ENCODE peak calls at places on chromosome 9, in four cellular contexts. K is GM12892, F is GM12878, G is H1. S is an unnamed sample.

GRCh38 chr9:15243086-15243485 is 63.9 kb downstream of the TTC39B start:
- DNase-seq in F (no peak), K (no peak), G (no peak), S (no peak)

GRCh38 chr9:114889802-114890224 is 40.6 kb downstream of the TNFSF8 start:
- DNase-seq in K (no peak), G (no peak), F (no peak), S (no peak)

GRCh38 chr9:107447834-107448233 is 41.7 kb downstream of the KLF4 start:
- DNase-seq in F (no peak), G (no peak), K (no peak), S (no peak)

GRCh38 chr9:123761905-123762605 is 167.9 kb downstream of the DENND1A start:
- DNase-seq in K (no peak), F (no peak), G (peak), S (no peak)

GRCh38 chr9:89505795-89506385 is 8.0 kb upstream of the SEMA4D start:
- DNase-seq in F (no peak), G (no peak), K (no peak), S (no peak)

GRCh38 chr9:114613087-114613486 is 2.0 kb downstream of the TMEM268 start:
- DNase-seq in F (no peak), K (no peak), G (no peak), S (no peak)

GRCh38 chr9:38360880-38361836 is 31.3 kb upstream of the ALDH1B1 start:
- DNase-seq in K (no peak), F (no peak), G (no peak), S (no peak)

GRCh38 chr9:8365029-8365428 is 565.5 kb upstream of the DMAC1 start:
- DNase-seq in G (no peak), F (no peak), K (no peak), S (no peak)

GRCh38 chr9:69326261-69326660 is 1.2 kb downstream of the ENTREP1 start:
- DNase-seq in F (no peak), G (no peak), K (no peak), S (no peak)

GRCh38 chr9:6566409-6567139 is 79.0 kb downstream of the GLDC start:
- DNase-seq in F (no peak), G (no peak), K (no peak), S (no peak)

GRCh38 chr9:107480386-107480789 is 9.2 kb downstream of the KLF4 start:
- DNase-seq in K (no peak), G (no peak), F (no peak), S (no peak)

GRCh38 chr9:29078063-29078660 is 1504.9 kb upstream of the C9orf72 start:
- DNase-seq in G (no peak), F (no peak), K (no peak), S (no peak)

GRCh38 chr9:105405514-105406131 is 42.2 kb upstream of the FSD1L start:
- DNase-seq in F (peak), K (no peak), G (no peak), S (no peak)

GRCh38 chr9:33331411-33331891 is 41.1 kb downstream of the NFX1 start:
- DNase-seq in F (no peak), K (no peak), G (no peak), S (no peak)

GRCh38 chr9:135087489-135087791 is at the start of gene OLFM1:
- DNase-seq in K (no peak), F (no peak), G (peak), S (peak)

GRCh38 chr9:98538626-98539031 is 170.1 kb downstream of the GABBR2 start:
- DNase-seq in G (no peak), K (no peak), F (no peak), S (no peak)

GRCh38 chr9:38339087-38339486 is 53.4 kb upstream of the ALDH1B1 start:
- DNase-seq in F (peak), K (no peak), G (no peak), S (no peak)

GRCh38 chr9:34547960-34548603 is 25.3 kb upstream of the ENHO start:
- DNase-seq in F (no peak), K (no peak), G (peak), S (no peak)

GRCh38 chr9:124321416-124321815 is 63.7 kb downstream of the NEK6 start:
- DNase-seq in K (no peak), F (no peak), G (no peak), S (no peak)

GRCh38 chr9:113573303-113573958 is 109.9 kb downstream of the RGS3 start:
- DNase-seq in F (no peak), G (no peak), K (no peak), S (no peak)

GRCh38 chr9:74556685-74557084 is 59.5 kb downstream of the RORB start:
- DNase-seq in G (no peak), F (no peak), K (no peak), S (no peak)

GRCh38 chr9:136282272-136282861 is 21.5 kb downstream of the CCDC187 start:
- DNase-seq in F (no peak), G (no peak), K (no peak), S (no peak)

GRCh38 chr9:134895849-134896833 is 15.5 kb downstream of the FCN2 start:
- DNase-seq in G (no peak), K (no peak), F (no peak), S (no peak)

GRCh38 chr9:109113239-109113638 is 6.5 kb downstream of the TMEM245 start:
- DNase-seq in K (no peak), F (no peak), G (no peak), S (no peak)

GRCh38 chr9:131668057-131668438 is 71.8 kb downstream of the RAPGEF1 start:
- DNase-seq in K (no peak), F (no peak), G (no peak), S (no peak)

GRCh38 chr9:5851445-5851844 is 18.5 kb upstream of the ERMP1 start:
- DNase-seq in F (peak), K (peak), G (no peak), S (peak)

GRCh38 chr9:122821278-122821952 is 7.0 kb downstream of the PDCL start:
- DNase-seq in F (no peak), K (no peak), G (no peak), S (no peak)

GRCh38 chr9:33161011-33161588 is 6.0 kb downstream of the B4GALT1 start:
- DNase-seq in K (no peak), G (no peak), F (no peak), S (no peak)

GRCh38 chr9:7370378-7370777 is 429.2 kb downstream of the DMAC1 start:
- DNase-seq in F (no peak), G (no peak), K (no peak), S (no peak)

GRCh38 chr9:83006378-83006777 is 56.6 kb downstream of the RASEF start:
- DNase-seq in F (peak), K (no peak), G (no peak), S (no peak)

GRCh38 chr9:123551636-123552203 is 195.7 kb downstream of the CRB2 start:
- DNase-seq in K (no peak), F (no peak), G (no peak), S (no peak)

GRCh38 chr9:109450346-109450745 is 47.8 kb downstream of the PTPN3 start:
- DNase-seq in F (no peak), G (no peak), K (no peak), S (no peak)

GRCh38 chr9:33794560-33794959 is 801 bp upstream of the PRSS3 start:
- DNase-seq in G (no peak), K (no peak), F (no peak), S (no peak)

GRCh38 chr9:76603448-76603895 is 144.5 kb downstream of the GCNT1 start:
- DNase-seq in G (no peak), K (no peak), F (no peak), S (no peak)

DNA sequence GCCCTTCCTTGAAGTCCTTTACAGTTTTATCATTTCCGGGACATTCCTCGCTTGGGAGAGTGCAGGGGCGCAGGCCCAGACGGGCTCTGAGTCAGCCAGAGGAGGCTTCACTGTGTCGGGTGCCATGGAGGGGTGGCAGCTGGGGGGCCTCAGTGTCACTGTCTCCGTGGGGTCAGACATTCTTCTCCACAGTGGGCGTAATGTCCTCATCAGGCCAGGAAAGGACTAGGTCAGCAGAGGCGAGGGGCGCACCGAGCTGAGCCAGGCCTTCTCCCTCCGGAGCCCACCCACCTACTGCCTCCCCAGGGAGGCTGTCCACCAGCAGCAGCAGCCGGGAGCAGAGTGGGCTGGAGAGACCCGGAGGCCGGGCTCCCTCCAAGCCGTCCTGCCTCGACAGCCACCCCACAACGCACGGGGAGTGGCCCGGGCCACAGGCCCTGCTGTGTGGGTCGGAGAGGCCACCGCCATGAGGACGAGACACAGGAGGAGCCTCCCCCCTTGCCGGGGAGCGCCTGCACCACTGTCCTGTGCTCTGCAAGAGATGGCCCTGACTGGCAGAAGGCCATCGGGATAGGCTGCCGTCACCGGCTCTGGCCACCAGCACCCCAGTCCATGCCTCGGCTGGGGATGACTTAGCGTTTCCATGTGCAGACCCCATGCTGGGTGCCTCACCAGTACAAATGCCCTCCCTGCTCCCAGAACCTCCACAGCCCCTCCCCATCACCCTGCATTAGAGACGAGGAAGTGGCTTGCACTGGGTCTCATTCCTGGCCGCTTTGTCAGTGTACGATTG is 26.5 kb downstream of the SARDH start:
- DNase-seq in G (no peak), F (no peak), K (no peak), S (no peak)
- TF ChIP-seq POLR2AphosphoS5 in G (no peak), F (no peak), K (no peak), S (no peak)

DNA sequence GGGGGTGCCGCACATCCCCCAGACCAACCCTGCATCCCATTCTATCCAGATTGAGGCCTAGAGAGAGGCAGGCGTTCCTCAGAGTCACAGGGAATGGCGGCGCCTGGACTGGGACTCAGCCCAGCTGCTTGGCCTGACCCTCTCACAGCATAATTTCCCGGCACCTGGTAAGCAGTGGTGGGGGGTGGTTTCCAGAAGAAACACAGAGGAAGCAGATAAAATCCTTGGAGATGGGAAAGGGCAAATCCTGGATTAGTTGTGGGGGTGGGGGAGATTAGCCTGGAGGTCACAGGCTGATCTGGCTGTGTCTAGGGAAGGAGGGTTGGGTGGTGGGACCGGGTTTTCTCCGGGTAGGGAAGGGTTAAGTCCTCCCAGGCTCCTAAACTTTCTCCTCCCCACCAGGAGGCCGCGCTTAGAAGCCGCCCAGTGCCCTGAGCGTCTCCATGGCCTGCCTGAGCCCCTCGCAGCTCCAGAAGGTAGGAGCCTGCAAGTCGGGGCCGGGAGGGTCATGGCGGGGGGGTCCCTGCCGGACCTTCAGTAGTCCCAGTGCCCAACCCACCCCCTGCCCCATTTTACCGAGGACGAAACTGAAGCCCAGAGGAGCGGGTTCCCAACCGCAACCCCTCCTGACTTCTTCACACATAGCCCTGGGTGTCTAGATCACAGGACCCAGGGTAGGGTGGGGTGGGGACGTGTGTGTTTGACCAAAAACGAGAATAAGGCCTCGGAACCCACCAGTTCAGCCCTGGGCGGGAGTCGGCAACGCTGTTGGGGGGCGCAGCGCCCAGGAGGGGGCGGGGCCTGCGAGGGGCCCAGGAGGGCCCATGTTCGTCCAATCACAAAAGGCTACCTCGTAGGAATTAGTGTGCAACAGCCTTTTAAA is 1.3 kb downstream of the PHYHD1 start:
- DNase-seq in G (peak), K (no peak), F (no peak), S (no peak)
- TF ChIP-seq TAF1 in G (peak), K (no peak), F (no peak), S (no peak)

GRCh38 chr9:78300209-78300608 is 3.3 kb downstream of the PSAT1 start:
- DNase-seq in G (no peak), K (no peak), F (no peak), S (no peak)
- TF ChIP-seq POLR2AphosphoS5 in G (peak), K (no peak), F (no peak), S (no peak)

GRCh38 chr9:28004900-28005299 is 431.6 kb upstream of the C9orf72 start:
- DNase-seq in G (no peak), K (no peak), F (no peak), S (no peak)

GRCh38 chr9:28005779-28006178 is 432.5 kb upstream of the C9orf72 start:
- DNase-seq in G (no peak), F (no peak), K (no peak), S (no peak)

DNA sequence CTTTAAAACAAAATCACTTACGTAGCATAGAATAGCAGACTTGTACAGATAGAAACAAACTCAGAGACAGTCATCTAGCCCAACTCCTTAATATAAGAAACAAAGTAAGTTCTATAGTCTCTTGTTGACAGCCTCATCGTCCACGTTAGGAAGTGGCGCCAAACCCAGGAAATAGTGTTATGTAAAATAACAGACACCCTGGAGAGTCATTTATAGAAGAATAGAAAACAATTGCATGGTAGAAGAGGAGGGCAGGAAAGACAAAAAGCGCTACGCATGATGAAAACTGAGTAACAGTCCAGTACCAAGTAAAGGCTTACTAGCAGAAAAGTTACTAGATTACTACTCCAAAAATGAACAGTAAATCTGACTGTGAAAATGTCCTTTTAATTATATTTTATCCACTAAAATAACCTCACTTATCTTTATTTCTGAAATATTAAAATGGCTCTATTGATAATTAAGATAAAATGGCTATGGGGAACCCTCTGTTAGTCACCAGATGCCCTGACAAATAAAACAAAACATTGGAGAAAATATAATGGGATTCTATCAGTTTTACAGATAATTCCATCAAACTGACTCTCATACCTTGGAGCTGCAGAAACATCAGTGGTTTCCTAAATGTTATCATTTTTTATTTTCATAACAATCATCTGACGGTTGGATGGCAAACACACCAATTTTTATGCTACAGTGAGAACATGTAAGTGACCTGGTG is 434.0 kb upstream of the C9orf72 start:
- DNase-seq in F (no peak), G (no peak), K (no peak), S (no peak)
- TF ChIP-seq TAF1 in F (no peak), G (no peak), K (no peak), S (no peak)

GRCh38 chr9:120929392-120929791 is 2.8 kb upstream of the TRAF1 start:
- DNase-seq in G (no peak), K (no peak), F (no peak), S (no peak)

GRCh38 chr9:120927125-120928014 is 774 bp upstream of the TRAF1 start:
- DNase-seq in G (no peak), F (no peak), K (no peak), S (no peak)

GRCh38 chr9:120928720-120929389 is 2.3 kb upstream of the TRAF1 start:
- DNase-seq in K (peak), G (peak), F (no peak), S (peak)

GRCh38 chr9:120926397-120926928 is at the start of gene TRAF1:
- DNase-seq in F (no peak), K (no peak), G (no peak), S (no peak)

DNA sequence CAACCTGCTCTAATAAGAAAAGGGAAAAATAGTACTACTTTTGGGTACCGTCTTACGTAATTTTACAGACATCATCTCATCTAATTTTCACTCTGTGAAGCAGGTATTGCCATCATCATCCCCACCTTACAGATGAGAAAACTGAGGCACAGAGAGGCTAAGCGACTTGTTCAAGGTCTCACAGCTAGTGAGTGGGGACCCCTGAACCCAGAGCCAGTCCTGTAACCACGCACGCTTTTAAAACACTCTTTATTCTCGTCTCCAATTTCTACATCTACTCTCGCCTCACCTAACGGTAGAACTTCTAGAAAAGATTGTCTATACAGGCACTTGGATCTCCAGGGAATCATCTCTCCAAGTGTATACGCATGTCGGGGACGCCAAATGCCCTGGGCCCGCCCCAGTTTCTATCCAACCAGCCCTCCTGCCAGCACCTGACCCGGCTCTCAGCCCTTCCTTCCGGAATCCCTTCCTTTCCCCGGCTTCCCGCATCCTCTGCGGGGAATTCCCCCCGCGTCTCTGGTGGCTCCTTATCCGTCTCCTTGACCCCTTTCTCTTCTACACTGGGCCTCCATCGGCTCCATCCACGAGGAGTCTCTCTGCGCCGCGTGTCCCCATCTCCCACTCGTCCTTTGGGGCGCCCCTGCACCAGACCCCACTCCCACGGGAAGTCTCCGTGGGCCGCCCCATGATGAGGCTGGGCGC is 1.6 kb upstream of the TRAF1 start:
- DNase-seq in G (peak), F (no peak), K (no peak), S (no peak)
- TF ChIP-seq POLR2AphosphoS5 in G (no peak), F (peak), K (peak), S (no peak)

GRCh38 chr9:91758491-91758981 is 191.5 kb downstream of the ROR2 start:
- DNase-seq in G (peak), K (peak), F (peak), S (peak)
- TF ChIP-seq TAF1 in G (no peak), K (no peak), F (no peak), S (no peak)

DNA sequence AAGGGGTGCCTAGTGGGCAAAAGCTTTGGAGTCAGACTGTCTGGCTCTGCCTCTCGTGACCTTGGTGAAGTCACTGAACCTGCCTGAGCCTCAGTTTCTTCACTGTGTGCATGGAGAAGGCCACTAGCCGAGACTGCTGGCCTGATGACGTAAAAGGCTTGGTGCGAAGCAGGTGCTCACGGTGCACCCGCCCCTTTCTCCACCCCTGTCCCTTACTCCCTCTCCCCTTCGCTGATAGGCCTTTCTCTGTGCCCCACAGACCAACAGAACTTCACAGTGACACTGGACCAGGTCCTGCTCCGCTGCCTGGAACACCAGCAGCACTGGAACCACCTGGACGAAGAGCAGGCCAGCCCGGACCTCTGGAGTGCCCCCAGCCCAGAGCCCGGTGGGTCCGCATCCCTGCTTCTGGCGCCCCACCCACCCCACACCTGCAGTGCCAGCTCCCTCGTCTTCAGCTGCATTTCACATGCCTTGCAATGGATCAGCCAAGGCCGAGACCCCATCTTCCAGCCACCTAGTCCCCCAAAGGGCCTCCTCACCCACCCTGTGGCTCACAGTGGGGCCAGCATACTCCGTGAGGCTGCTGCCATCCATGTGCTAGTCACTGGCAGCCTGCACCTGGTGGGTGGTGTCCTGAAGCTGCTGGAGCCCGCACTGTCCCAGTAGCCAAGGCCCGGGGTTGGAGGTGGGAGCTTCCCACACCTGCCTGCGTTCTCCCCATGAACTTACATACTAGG is 10.4 kb downstream of the FPGS start:
- DNase-seq in G (no peak), K (no peak), F (no peak), S (no peak)
- TF ChIP-seq POLR2AphosphoS5 in G (no peak), K (peak), F (no peak), S (no peak)

GRCh38 chr9:116332090-116332489 is 178.5 kb downstream of the PAPPA start:
- DNase-seq in K (no peak), G (no peak), F (no peak), S (no peak)
- TF ChIP-seq TAF1 in K (no peak), G (no peak), F (no peak), S (no peak)

S was measured in GM12891.